ENCODE peak calls at places on chromosome 19, in four cellular contexts. One of them, this sample, is unnamed.
A peak's percentile ranks its signal among the peaks of the same experiment; 100 is the strongest.

GRCh38 chr19:4986471-4986888 is 17.6 kb downstream of the KDM4B start:
- DNase-seq in H1: no peak
- DNase-seq in PC-3: no peak
- DNase-seq in lower leg skin: no peak
- DNase-seq in this sample: no peak

GRCh38 chr19:21891086-21891485 is 55.1 kb upstream of the ZNF43 start:
- DNase-seq in H1: no peak
- DNase-seq in PC-3: peak; percentile 2
- DNase-seq in lower leg skin: no peak
- DNase-seq in this sample: no peak

GRCh38 chr19:1481893-1482360 is 2.9 kb upstream of the C19orf25 start:
- DNase-seq in H1: no peak
- DNase-seq in PC-3: no peak
- DNase-seq in lower leg skin: no peak
- DNase-seq in this sample: no peak

GRCh38 chr19:53772943-53773342 is 51.2 kb downstream of the NLRP12 start:
- DNase-seq in H1: no peak
- DNase-seq in PC-3: peak; percentile 87
- DNase-seq in lower leg skin: peak; percentile 61
- DNase-seq in this sample: peak; percentile 73

GRCh38 chr19:756821-757688 is 6.1 kb downstream of the MISP start:
- DNase-seq in H1: no peak
- DNase-seq in PC-3: no peak
- DNase-seq in lower leg skin: no peak
- DNase-seq in this sample: no peak

GRCh38 chr19:29119582-29119981 is 93.4 kb downstream of the UQCRFS1 start:
- DNase-seq in H1: no peak
- DNase-seq in PC-3: no peak
- DNase-seq in lower leg skin: no peak
- DNase-seq in this sample: peak; percentile 11

GRCh38 chr19:5263615-5264014 is 77.0 kb downstream of the PTPRS start:
- DNase-seq in H1: no peak
- DNase-seq in PC-3: no peak
- DNase-seq in lower leg skin: no peak
- DNase-seq in this sample: no peak

GRCh38 chr19:47032171-47032811 is 12.7 kb downstream of the NPAS1 start:
- DNase-seq in H1: no peak
- DNase-seq in PC-3: peak; percentile 56
- DNase-seq in lower leg skin: no peak
- DNase-seq in this sample: peak; percentile 88

GRCh38 chr19:50562996-50563395 is 5.2 kb downstream of the LRRC4B start:
- DNase-seq in H1: no peak
- DNase-seq in PC-3: no peak
- DNase-seq in lower leg skin: no peak
- DNase-seq in this sample: no peak

GRCh38 chr19:18170714-18171255 is 2.8 kb upstream of the IFI30 start:
- DNase-seq in H1: no peak
- DNase-seq in PC-3: no peak
- DNase-seq in lower leg skin: no peak
- DNase-seq in this sample: no peak

GRCh38 chr19:6476155-6476895 is 5.3 kb downstream of the DENND1C start:
- DNase-seq in H1: peak; percentile 99
- DNase-seq in PC-3: peak; percentile 68
- DNase-seq in lower leg skin: peak; percentile 47
- DNase-seq in this sample: peak; percentile 99

GRCh38 chr19:5929179-5929578 is 15.1 kb downstream of the CAPS start:
- DNase-seq in H1: no peak
- DNase-seq in PC-3: no peak
- DNase-seq in lower leg skin: no peak
- DNase-seq in this sample: no peak

GRCh38 chr19:17248011-17248776 is 2.5 kb upstream of the NR2F6 start:
- DNase-seq in H1: no peak
- DNase-seq in PC-3: no peak
- DNase-seq in lower leg skin: no peak
- DNase-seq in this sample: peak; percentile 81

GRCh38 chr19:43634877-43635560 is 4.6 kb downstream of the CADM4 start:
- DNase-seq in H1: no peak
- DNase-seq in PC-3: no peak
- DNase-seq in lower leg skin: no peak
- DNase-seq in this sample: no peak

GRCh38 chr19:46493236-46494114 is 2.2 kb downstream of the PNMA8B start:
- DNase-seq in H1: no peak
- DNase-seq in PC-3: no peak
- DNase-seq in lower leg skin: no peak
- DNase-seq in this sample: no peak

GRCh38 chr19:10828981-10829821 is 6.8 kb downstream of the TMED1 start:
- DNase-seq in H1: no peak
- DNase-seq in PC-3: peak; percentile 35
- DNase-seq in lower leg skin: no peak
- DNase-seq in this sample: peak; percentile 27
- TF ChIP-seq CTCF in H1: peak; percentile 35
- TF ChIP-seq CTCF in PC-3: peak; percentile 48
- TF ChIP-seq CTCF in lower leg skin: no peak
- TF ChIP-seq CTCF in this sample: peak; percentile 10

DNA sequence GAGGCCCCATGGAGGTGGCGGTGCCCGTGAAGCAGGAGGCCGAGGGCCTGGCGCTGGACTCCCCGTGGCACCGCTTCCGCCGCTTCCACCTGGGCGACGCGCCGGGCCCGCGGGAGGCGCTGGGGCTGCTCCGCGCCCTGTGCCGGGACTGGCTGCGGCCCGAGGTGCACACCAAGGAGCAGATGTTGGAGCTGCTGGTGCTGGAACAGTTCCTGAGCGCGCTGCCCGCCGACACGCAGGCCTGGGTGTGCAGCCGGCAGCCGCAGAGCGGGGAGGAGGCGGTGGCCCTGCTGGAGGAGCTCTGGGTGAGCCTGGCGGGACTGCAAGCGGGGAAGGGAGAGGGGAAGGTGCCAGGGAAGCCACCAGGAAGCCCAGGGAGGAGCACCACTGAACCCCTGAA is 5.8 kb downstream of the ZNF444 start:
- DNase-seq in H1: no peak
- DNase-seq in PC-3: no peak
- DNase-seq in lower leg skin: no peak
- DNase-seq in this sample: no peak
- H3K4me3 ChIP-seq in H1: no peak overlapping the region
- H3K4me3 ChIP-seq in PC-3: no peak overlapping the region
- H3K4me3 ChIP-seq in lower leg skin: no peak overlapping the region
- H3K4me3 ChIP-seq in this sample: no peak overlapping the region

DNA sequence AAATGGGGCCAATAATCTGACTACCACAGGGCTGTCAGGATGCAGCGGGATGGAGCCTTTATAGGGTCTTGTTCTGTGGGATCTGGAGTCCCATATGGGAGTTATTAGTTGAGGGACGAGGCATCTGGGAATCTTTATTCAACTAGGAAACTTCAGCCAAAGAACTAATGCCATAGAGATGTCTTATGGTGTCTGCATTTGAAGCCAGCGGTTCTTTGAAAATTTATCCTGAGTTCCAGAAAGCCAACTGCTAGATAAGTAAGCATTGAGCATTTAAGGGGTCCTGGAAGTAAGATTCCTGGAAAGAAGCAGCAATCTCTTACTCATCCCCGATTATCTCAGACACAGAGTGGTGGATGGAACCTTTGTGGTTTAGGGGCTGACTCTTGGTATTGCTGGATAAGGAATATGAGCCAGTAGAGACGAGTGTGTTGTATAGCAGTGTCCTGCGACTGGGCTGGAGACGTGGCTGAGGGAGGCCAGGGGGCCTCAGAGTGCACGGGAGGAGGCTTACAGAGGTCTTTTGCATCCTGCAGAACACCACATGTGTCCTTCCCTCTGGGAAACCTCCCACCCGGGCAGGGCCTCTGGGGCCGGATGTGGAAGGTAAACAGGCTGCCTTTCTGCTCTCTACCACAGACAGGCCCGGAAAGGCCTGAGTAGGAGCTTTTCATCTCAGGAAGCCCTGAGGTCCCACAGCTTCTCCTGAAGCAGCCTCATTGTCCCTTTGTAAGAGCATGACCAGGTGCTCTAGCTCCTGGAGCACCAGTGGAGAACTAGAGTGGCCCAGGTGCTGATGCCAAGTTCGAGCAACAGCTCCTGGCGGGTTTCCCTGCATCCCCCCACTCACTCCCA is 28.8 kb downstream of the ACTN4 start:
- DNase-seq in H1: no peak
- DNase-seq in PC-3: no peak
- DNase-seq in lower leg skin: no peak
- DNase-seq in this sample: no peak
- TF ChIP-seq CTCF in H1: no peak
- TF ChIP-seq CTCF in PC-3: no peak
- TF ChIP-seq CTCF in lower leg skin: no peak
- TF ChIP-seq CTCF in this sample: no peak

GRCh38 chr19:19460258-19460731 is 54.8 kb downstream of the GATAD2A start:
- DNase-seq in H1: no peak
- DNase-seq in PC-3: no peak
- DNase-seq in lower leg skin: no peak
- DNase-seq in this sample: no peak

GRCh38 chr19:19460761-19461265 is 54.5 kb downstream of the TSSK6 start:
- DNase-seq in H1: no peak
- DNase-seq in PC-3: no peak
- DNase-seq in lower leg skin: peak; percentile 64
- DNase-seq in this sample: no peak

GRCh38 chr19:19459099-19459498 is 53.6 kb downstream of the GATAD2A start:
- DNase-seq in H1: no peak
- DNase-seq in PC-3: no peak
- DNase-seq in lower leg skin: no peak
- DNase-seq in this sample: no peak

GRCh38 chr19:19461306-19461670 is 54.1 kb downstream of the TSSK6 start:
- DNase-seq in H1: no peak
- DNase-seq in PC-3: no peak
- DNase-seq in lower leg skin: no peak
- DNase-seq in this sample: no peak

DNA sequence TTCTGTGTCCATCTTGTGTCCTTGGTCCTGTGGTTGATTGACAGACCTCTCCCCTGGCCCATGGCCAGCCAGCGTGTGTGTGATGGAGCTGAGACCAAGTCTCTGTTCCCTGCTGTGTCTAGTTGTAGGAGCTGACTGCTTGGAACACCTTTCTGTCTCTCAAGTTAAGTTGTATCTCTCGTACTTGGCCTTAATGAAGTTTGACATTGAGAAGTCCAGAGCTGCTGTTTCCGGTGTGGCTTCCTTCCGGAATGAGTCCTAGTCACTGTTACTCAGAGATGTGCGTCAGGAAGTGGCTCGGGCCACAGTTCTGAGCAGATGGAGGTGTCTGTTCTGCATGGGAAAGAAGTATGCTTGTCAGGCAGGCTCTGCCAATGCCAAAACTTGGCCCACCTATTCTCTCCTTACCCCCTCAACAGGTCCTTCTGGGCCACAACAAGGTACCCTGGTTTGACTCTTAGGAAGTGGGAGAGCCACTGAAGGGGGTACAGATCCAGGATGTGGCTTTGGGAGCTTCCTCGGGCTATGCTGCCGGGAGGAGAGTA is 54.3 kb downstream of the GATAD2A start:
- DNase-seq in H1: no peak
- DNase-seq in PC-3: peak; percentile 79
- DNase-seq in lower leg skin: peak; percentile 66
- DNase-seq in this sample: no peak
- H3K4me3 ChIP-seq in H1: no peak overlapping the region
- H3K4me3 ChIP-seq in PC-3: no peak overlapping the region
- H3K4me3 ChIP-seq in lower leg skin: no peak overlapping the region
- H3K4me3 ChIP-seq in this sample: no peak overlapping the region

This sample was measured in Caco-2.